ENCODE peak calls at places on chromosomes 3 and 15, in six cellular contexts. L is heart right ventricle, J is upper lobe of left lung, A is gastrocnemius medialis, F is HCT116, D is A549. X is an unnamed sample. For H3K9me3, the result is how much of the 10 kb centered on the place peaks cover.

GRCh38 chr3:59752925-59753324 is 703.1 kb upstream of the CFAP20DC start:
- ATAC-seq in L (no peak), J (no peak), A (no peak), F (no peak), D (no peak), X (no peak)

GRCh38 chr3:127791221-127791913 is 30.9 kb downstream of the MGLL start:
- ATAC-seq in L (no peak), J (no peak), A (peak), F (peak), D (peak), X (no peak)

GRCh38 chr3:42610978-42611377 is 10.5 kb downstream of the NKTR start:
- ATAC-seq in L (peak), J (no peak), A (no peak), F (no peak), D (no peak), X (no peak)

GRCh38 chr3:64238971-64239667 is 13.9 kb upstream of the PRICKLE2 start:
- ATAC-seq in L (peak), J (peak), A (peak), F (peak), D (peak), X (peak)

GRCh38 chr15:54707805-54708752 is 488.7 kb downstream of the RSL24D1 start:
- ATAC-seq in L (no peak), J (peak), A (no peak), F (no peak), D (peak), X (no peak)

GRCh38 chr3:40782086-40782721 is 257.4 kb downstream of the ZNF621 start:
- ATAC-seq in L (no peak), J (no peak), A (no peak), F (peak), D (peak), X (no peak)

GRCh38 chr15:42149493-42150245 is 6.8 kb downstream of the PLA2G4F start:
- ATAC-seq in L (no peak), J (no peak), A (no peak), F (peak), D (peak), X (no peak)

GRCh38 chr15:100058458-100058857 is 283.3 kb downstream of the ADAMTS17 start:
- ATAC-seq in L (no peak), J (no peak), A (no peak), F (no peak), D (no peak), X (no peak)

GRCh38 chr3:114363554-114364202 is 69.8 kb downstream of the TIGIT start:
- ATAC-seq in L (peak), J (no peak), A (peak), F (peak), D (peak), X (no peak)

GRCh38 chr15:31136016-31136415 is 34.5 kb upstream of the TRPM1 start:
- ATAC-seq in L (no peak), J (no peak), A (no peak), F (peak), D (peak), X (no peak)

GRCh38 chr3:39752019-39752637 is 57.3 kb upstream of the MYRIP start:
- ATAC-seq in L (no peak), J (no peak), A (no peak), F (no peak), D (no peak), X (no peak)

GRCh38 chr15:27592036-27592725 is 506.9 kb downstream of the OCA2 start:
- ATAC-seq in L (no peak), J (no peak), A (no peak), F (no peak), D (no peak), X (no peak)

GRCh38 chr3:149401215-149401925 is 23.9 kb upstream of the TM4SF1 start:
- ATAC-seq in L (no peak), J (peak), A (no peak), F (no peak), D (peak), X (no peak)

DNA sequence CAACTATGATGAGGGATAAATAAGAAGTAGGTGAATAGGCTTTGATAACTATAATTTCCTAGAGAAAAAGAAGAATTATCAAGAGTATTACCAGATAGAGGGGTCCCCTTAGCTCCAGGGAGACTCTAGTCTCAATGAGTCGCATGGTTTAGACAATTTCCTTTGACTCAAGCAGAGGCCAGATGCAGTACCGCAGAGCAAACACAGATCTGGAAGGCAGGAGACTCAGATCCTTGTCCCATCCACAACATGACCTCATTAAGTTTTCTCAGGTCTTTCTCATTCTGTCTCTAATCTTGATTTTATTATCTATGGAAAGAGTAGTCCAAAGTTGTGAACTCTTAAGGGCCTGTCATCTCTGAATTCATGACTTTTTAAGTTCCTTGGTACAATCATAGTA is 987.9 kb downstream of the NTRK3 start:
- ATAC-seq in L (no peak), J (no peak), A (no peak), F (no peak), D (no peak), X (no peak)
- H3K9me3 ChIP-seq in L (under half), J (under half), A (under half), F (under half), D (under half), X (under half)

DNA sequence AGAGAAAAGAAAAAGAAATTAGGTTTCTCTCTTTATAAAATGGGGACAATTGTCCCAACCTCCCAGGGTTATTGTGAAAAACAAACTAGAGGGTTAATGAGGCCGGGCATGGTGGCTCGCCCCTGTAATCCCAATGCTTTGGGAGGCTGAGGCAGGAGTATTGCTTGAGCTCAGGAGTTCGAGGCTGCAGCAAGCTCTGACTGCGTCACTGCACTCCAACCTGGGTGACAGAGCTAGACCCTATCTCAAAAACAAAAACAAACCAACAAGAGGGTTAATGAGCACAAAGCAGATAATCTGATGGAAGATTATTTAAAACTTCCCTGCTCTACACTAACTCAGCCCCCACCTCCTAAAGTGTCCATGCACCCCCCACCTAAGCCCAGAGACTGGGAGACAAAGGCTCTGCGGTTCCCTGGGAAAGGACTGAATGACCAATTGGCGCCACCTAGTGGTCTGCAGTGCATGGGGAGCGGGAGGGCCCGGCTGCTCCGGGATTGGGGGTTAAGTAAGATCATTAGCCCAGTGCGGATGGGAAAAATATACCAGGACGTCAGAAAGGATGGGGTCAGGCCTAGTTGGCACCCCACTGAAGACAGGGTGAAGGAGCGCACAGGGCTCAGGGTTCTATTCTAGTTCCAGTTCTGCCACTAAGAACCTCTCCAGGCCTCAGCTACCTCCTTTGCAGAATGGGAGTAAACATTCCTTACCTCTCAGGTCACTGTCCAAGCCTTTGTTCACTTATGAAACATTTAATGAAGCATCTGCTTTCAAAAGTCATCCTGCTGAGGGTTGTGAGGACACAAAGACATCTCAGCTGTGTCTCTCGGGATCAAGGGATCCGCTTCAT is 15.6 kb downstream of the PIF1 start:
- ATAC-seq in L (peak), J (peak), A (peak), F (peak), D (peak), X (peak)
- H3K4me3 ChIP-seq in L (no peak), J (no peak), A (no peak), F (no peak), D (no peak), X (no peak)

DNA sequence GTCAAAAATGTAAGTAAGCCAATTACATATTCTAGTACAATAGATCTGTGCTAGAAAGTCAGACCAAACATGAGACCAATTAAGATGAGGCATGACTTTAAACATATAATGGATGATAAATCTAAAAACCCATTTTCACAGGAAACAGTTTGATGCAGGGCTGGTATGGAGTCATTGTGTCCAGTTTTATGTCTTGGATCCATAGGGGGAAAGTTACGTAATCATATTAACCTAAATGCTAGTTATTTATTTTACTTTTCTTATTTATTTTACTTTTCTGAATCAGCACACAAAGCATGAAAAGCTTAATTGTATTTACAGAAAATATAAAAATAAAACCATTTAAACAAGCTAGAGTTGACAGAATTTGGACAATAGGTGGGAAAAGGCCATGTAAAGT is 26.3 kb upstream of the TMCC1 start:
- ATAC-seq in L (no peak), J (no peak), A (no peak), F (no peak), D (no peak), X (no peak)
- H3K9me3 ChIP-seq in L (under half), J (under half), A (under half), F (under half), D (under half), X (under half)

GRCh38 chr3:9500108-9501050 is 53.2 kb downstream of the LHFPL4 start:
- ATAC-seq in L (peak), J (peak), A (no peak), F (peak), D (peak), X (peak)
- H3K4me3 ChIP-seq in L (no peak), J (no peak), A (no peak), F (no peak), D (no peak), X (peak)

DNA sequence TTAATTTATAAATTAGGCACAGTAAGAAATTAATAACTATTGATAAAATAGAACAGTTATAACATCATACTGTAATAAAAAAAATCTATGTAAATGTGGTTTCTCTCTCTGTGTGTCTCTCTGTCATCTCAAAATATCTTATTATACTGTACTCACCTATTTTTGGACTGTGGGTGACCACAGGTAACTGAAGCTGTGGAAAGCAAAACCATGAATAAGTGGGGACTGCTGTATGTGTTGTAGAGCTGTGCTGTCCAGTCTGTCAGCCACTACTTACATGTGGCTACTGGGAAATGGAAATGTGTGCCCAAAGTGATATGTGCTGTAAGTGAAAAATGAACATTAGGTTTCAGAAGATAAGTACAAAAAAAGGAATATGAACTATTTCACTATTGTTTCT is 145.5 kb downstream of the CNTN4 start:
- ATAC-seq in L (no peak), J (no peak), A (no peak), F (no peak), D (no peak), X (no peak)
- H3K9me3 ChIP-seq in L (under half), J (under half), A (under half), F (under half), D (under half), X (under half)

DNA sequence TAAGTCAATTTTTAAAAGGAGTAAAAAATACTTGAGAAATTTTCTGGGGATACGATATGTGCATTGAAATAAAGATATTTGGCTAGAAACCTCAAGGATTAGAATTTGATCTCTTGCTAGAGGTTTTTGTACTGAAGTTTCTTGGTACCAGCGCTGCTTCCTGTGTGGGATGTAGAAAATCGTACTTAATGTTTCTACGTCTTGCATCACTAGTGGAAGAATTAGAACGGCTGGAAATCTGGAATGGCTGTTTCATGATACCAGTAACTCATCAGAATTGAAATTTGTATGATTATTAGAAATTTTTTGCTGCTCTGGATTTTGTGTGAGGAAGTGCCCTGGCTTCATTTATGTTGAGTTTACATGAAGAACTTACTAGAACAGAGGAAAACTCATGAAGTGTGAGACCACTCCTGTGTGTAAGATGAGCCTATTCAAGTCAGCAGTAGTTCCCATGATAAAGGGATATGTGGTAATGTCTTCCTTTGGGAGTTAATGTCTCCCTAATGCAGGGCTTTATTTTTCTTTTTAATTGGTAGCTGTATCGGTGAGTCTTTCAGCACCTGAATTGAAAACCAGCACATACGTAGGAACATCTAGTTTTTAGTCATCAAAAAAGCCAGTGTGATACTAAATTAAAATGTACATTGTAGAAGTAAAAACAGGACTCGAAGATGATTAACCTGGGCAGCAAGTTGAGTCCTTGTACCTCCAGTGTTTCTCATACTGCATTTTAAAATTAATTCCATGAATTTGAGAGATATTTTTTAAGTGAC is 3.2 kb downstream of the KBTBD8 start:
- ATAC-seq in L (no peak), J (no peak), A (no peak), F (no peak), D (no peak), X (no peak)
- H3K4me3 ChIP-seq in L (no peak), J (no peak), A (no peak), F (no peak), D (no peak), X (no peak)

GRCh38 chr15:24075420-24076089 is 388.4 kb upstream of the NDN start:
- ATAC-seq in L (no peak), J (no peak), A (no peak), F (no peak), D (no peak), X (no peak)

GRCh38 chr15:24078310-24079029 is 391.4 kb upstream of the NDN start:
- ATAC-seq in L (no peak), J (no peak), A (no peak), F (no peak), D (no peak), X (no peak)

DNA sequence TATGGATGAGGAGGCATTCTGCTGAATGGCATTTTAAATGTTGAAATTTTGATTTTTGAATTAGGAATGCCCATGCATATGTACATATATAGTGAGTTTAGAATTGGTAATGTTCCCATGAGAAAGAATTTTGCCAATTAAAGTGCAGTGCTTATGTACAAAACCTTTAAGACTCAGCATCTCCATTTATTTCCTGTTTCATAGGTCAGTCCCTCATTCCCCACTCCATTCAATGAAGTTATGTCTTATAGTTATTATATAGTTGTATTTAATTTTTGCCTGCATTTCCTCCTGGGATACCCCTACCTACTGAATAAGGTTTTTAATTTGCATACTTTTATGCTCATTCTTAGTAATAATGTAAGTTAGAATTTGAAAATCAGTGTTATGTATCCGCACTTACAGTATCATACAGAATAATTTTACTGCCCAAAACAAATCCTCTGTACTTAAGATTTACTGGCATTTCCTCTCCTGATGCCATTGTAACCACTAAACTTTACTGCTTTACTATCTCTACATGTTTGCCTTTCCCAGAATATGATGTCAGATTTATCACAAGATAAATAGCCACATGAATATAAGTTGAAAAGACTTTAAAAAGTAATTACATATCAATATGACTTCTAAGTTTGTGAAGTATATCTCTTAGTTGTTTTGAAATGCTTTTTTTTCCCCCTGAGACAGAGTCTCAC is 389.1 kb upstream of the NDN start:
- ATAC-seq in L (no peak), J (no peak), A (no peak), F (no peak), D (no peak), X (no peak)
- H3K9me3 ChIP-seq in L (under half), J (under half), A (under half), F (under half), D (under half), X (under half)

GRCh38 chr3:101065962-101066361 is 72.7 kb upstream of the ABI3BP start:
- ATAC-seq in L (peak), J (no peak), A (peak), F (no peak), D (peak), X (peak)
- H3K4me3 ChIP-seq in L (no peak), J (no peak), A (no peak), F (no peak), D (no peak), X (no peak)

DNA sequence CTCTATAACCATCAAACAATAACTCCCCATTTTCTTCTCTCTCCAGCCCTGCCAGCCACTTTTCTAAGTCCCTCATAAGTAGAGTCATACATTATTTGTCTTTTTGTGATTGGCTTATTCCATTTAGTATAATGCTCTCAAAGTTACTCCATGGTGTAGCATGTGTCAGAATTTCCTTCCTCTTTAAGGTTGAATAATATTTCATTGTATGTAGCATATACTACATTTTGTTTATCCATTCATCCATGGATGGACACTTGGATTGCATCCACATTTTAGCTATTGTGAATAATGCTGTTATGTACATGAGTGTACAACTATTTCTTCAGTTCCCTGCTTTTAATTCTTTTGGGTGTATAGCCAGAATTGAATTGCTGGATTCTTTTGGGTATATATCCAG is 138.4 kb downstream of the ATG7 start:
- ATAC-seq in L (no peak), J (no peak), A (no peak), F (no peak), D (no peak), X (no peak)
- H3K9me3 ChIP-seq in L (under half), J (under half), A (under half), F (under half), D (under half), X (under half)

X was measured in gastroesophageal sphincter.